ENCODE peak calls at places on chromosomes 12 and 14, in six cellular contexts. B is K562, R is GM12878, U is HepG2, Q is H1, V is SK-N-SH. N is an unnamed sample.

GRCh38 chr12:130013771-130014484 is 110.1 kb upstream of the TMEM132D start:
- DNase-seq in B (peak; percentile 70), R (no peak), U (peak; percentile 26), Q (peak; percentile 62), V (peak; percentile 89), N (no peak)

GRCh38 chr14:100307215-100308111 is 1.2 kb upstream of the SLC25A29 start:
- DNase-seq in B (no peak), R (no peak), U (no peak), Q (no peak), V (peak; percentile 78), N (peak; percentile 69)

GRCh38 chr14:32331227-32331597 is 2.1 kb downstream of the AKAP6 start:
- DNase-seq in B (peak; percentile 73), R (no peak), U (no peak), Q (no peak), V (no peak), N (no peak)

GRCh38 chr14:22281322-22281977 is 307.6 kb downstream of the DAD1 start:
- DNase-seq in B (no peak), R (no peak), U (no peak), Q (no peak), V (no peak), N (peak; percentile 70)

GRCh38 chr14:100275214-100275613 is 31.0 kb downstream of the SLC25A29 start:
- DNase-seq in B (no peak), R (no peak), U (no peak), Q (no peak), V (no peak), N (no peak)

GRCh38 chr12:15701721-15702156 is 87.4 kb downstream of the EPS8 start:
- DNase-seq in B (no peak), R (no peak), U (no peak), Q (no peak), V (no peak), N (no peak)

GRCh38 chr14:101500681-101501080 is 60.6 kb upstream of the DIO3 start:
- DNase-seq in B (no peak), R (no peak), U (no peak), Q (no peak), V (no peak), N (no peak)

GRCh38 chr12:67764946-67765619 is 116.5 kb downstream of the DYRK2 start:
- DNase-seq in B (no peak), R (no peak), U (no peak), Q (no peak), V (no peak), N (no peak)

GRCh38 chr12:123614531-123614930 is 12.6 kb downstream of the DDX55 start:
- DNase-seq in B (no peak), R (no peak), U (no peak), Q (no peak), V (no peak), N (no peak)

GRCh38 chr14:92747701-92748258 is 647 bp downstream of the LGMN start:
- DNase-seq in B (no peak), R (no peak), U (peak; percentile 14), Q (no peak), V (peak; percentile 25), N (no peak)

GRCh38 chr12:106251636-106252035 is 3.8 kb upstream of the CKAP4 start:
- DNase-seq in B (no peak), R (no peak), U (no peak), Q (no peak), V (no peak), N (no peak)

GRCh38 chr12:52632656-52633055 is 14.3 kb upstream of the KRT73 start:
- DNase-seq in B (no peak), R (no peak), U (no peak), Q (no peak), V (no peak), N (no peak)

GRCh38 chr12:1690578-1691122 is at the start of gene ADIPOR2:
- DNase-seq in B (peak; percentile 96), R (peak; percentile 90), U (peak; percentile 90), Q (peak; percentile 86), V (peak; percentile 97), N (peak; percentile 97)

GRCh38 chr12:64061868-64062375 is 160.2 kb downstream of the KICS2 start:
- DNase-seq in B (no peak), R (no peak), U (no peak), Q (no peak), V (no peak), N (no peak)

GRCh38 chr14:105117710-105118385 is 50.7 kb downstream of the JAG2 start:
- DNase-seq in B (no peak), R (no peak), U (no peak), Q (no peak), V (no peak), N (no peak)

GRCh38 chr12:83389237-83389996 is 702.7 kb downstream of the TMTC2 start:
- DNase-seq in B (peak; percentile 48), R (no peak), U (no peak), Q (peak; percentile 38), V (no peak), N (peak; percentile 45)
- TF ChIP-seq GABPA in B (no peak), R (no peak), U (no peak), Q (no peak), V (no peak), N (no peak)

DNA sequence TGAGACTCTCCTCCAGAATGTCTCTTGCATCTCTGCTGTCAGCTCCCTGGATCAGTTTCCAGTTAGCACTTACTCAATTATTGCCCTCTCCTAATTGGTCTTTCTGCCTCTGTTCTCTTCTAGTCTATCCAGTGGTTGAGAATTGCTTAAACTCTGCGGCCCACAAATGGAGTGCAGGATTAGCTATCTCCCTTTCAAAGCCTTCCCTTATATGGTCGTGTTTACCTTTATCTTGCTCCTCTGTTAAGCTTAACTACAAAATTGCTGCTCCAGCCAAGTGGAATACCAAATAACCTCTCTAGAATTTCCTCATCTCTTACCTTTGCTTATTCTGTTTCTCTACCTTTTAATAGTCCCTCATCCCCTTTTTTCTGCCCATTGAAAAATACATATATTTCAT is 132.7 kb downstream of the NRXN3 start:
- DNase-seq in B (no peak), R (no peak), U (no peak), Q (no peak), V (no peak), N (no peak)
- H3K27ac ChIP-seq in B (no peak overlapping the region), R (no peak overlapping the region), U (no peak overlapping the region), Q (no peak overlapping the region), V (no peak overlapping the region), N (no peak overlapping the region)

DNA sequence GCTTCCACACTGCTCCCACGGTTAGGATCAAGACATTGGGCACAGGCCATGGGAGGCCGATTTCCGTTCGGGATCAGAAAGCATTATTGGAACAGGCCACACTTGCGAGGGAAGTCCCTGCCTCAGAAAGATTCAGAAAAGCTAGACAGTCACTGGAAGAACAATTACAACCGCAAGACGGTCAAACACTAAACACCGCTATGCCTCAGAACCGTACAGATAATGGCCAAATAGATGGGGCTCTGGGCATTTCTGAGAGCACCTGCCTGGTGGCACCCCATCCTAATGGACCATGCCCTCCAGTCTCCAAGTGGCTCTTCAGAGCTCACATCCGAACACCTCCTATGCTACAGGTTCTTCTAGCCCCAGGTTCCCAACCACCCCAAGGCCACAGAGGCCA is 42.0 kb downstream of the SSH1 start:
- DNase-seq in B (no peak), R (no peak), U (no peak), Q (no peak), V (no peak), N (no peak)
- TF ChIP-seq POLR2AphosphoS5 in B (no peak), R (no peak), U (no peak), Q (no peak), V (no peak), N (no peak)

DNA sequence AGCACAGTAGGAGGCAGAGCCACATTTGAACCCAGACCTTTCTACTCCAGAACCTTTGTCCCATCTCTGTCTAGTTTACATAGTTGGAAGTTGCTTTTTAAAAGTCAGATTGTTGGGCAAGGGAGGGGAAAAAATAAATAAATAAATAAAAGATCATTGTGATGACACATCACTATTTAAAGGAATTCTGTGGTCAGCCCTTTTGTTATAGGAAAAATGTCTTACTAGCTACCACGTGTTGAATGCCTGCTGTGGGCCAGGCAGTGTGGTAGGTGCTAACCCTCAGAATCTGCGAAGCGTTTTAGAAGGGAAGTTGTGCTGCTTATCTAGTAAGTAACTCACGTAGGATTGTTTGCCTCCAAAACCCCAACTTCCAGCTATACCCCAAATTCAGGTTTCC is 62.3 kb downstream of the BHLHE41 start:
- DNase-seq in B (no peak), R (no peak), U (no peak), Q (no peak), V (no peak), N (no peak)
- TF ChIP-seq GABPA in B (no peak), R (no peak), U (no peak), Q (no peak), V (no peak), N (no peak)

N was measured in HL-60.